ENCODE peak calls at places on chromosome 2, in six cellular contexts. R, X, T, I, G and V are unnamed samples.
A peak's percentile ranks its signal among the peaks of the same experiment; 100 is the strongest.

GRCh38 chr2:219451626-219452360 is 17.1 kb downstream of the SPEG start:
- DNase-seq in R (no peak), X (no peak), T (no peak), I (no peak), G (peak; percentile 84), V (no peak)

GRCh38 chr2:11071207-11071606 is 84.1 kb upstream of the SLC66A3 start:
- DNase-seq in R (peak; percentile 28), X (no peak), T (no peak), I (no peak), G (no peak), V (peak; percentile 40)

GRCh38 chr2:119225084-119225864 is 1.6 kb downstream of the STEAP3 start:
- DNase-seq in R (peak; percentile 31), X (no peak), T (no peak), I (no peak), G (no peak), V (peak; percentile 18)

GRCh38 chr2:136242687-136243277 is 124.8 kb upstream of the CXCR4 start:
- DNase-seq in R (peak; percentile 18), X (no peak), T (no peak), I (no peak), G (no peak), V (no peak)

GRCh38 chr2:85862426-85862825 is 26.4 kb downstream of the ST3GAL5 start:
- DNase-seq in R (no peak), X (no peak), T (no peak), I (no peak), G (no peak), V (no peak)

GRCh38 chr2:119190726-119191125 is 32.2 kb upstream of the C1QL2 start:
- DNase-seq in R (peak; percentile 5), X (no peak), T (no peak), I (no peak), G (no peak), V (no peak)

GRCh38 chr2:177393381-177393780 is 808 bp downstream of the AGPS start:
- DNase-seq in R (peak; percentile 35), X (no peak), T (no peak), I (no peak), G (no peak), V (peak; percentile 31)

GRCh38 chr2:233184669-233185068 is 66.8 kb upstream of the ATG16L1 start:
- DNase-seq in R (no peak), X (no peak), T (no peak), I (no peak), G (no peak), V (no peak)

GRCh38 chr2:220101902-220102301 is 474.5 kb downstream of the SLC4A3 start:
- DNase-seq in R (no peak), X (no peak), T (no peak), I (no peak), G (no peak), V (no peak)

GRCh38 chr2:109604597-109604996 is 9.2 kb downstream of the SEPTIN10 start:
- DNase-seq in R (no peak), X (no peak), T (no peak), I (no peak), G (no peak), V (no peak)

GRCh38 chr2:145185696-145186095 is 665.8 kb upstream of the ZEB2 start:
- DNase-seq in R (no peak), X (no peak), T (no peak), I (no peak), G (no peak), V (peak; percentile 20)

GRCh38 chr2:190835303-190835930 is 45.2 kb upstream of the GLS start:
- DNase-seq in R (no peak), X (no peak), T (no peak), I (no peak), G (no peak), V (no peak)

GRCh38 chr2:224347181-224348051 is 54.5 kb downstream of the FAM124B start:
- DNase-seq in R (no peak), X (no peak), T (no peak), I (no peak), G (no peak), V (no peak)

GRCh38 chr2:116716444-116716843 is 1098.0 kb upstream of the DDX18 start:
- DNase-seq in R (no peak), X (no peak), T (no peak), I (no peak), G (no peak), V (no peak)